ENCODE peak calls at places on chromosomes 5 and 9, in nine cellular contexts. O is lung, Y is H9, M is IMR-90, V is lower lobe of right lung, Z is heart left ventricle, X is OCI-LY7, E is mucosa of descending colon, B is tibial artery. T is an unnamed sample. For H3K4me1 and H3K9me3, the result is how much of the 10 kb centered on the place peaks cover.

GRCh38 chr5:1447772-1448361 is 2.6 kb upstream of the SLC6A3 start:
- DNase-seq in E (no peak), M (no peak), O (no peak), B (no peak), Z (no peak), V (no peak), X (no peak), Y (no peak), T (peak)

GRCh38 chr9:118529210-118529609 is 825.0 kb downstream of the TLR4 start:
- DNase-seq in O (no peak), Z (peak), V (no peak), Y (no peak), X (no peak), B (no peak), M (no peak), E (no peak), T (no peak)

GRCh38 chr5:142600611-142601360 is 85.1 kb downstream of the FGF1 start:
- DNase-seq in V (no peak), B (peak), E (no peak), X (no peak), O (no peak), M (peak), Y (no peak), Z (peak), T (no peak)

GRCh38 chr5:156178117-156178516 is 148.8 kb upstream of the SGCD start:
- DNase-seq in X (no peak), Z (no peak), O (no peak), E (no peak), V (no peak), B (no peak), M (peak), Y (no peak), T (no peak)

GRCh38 chr9:13143281-13143680 is 136.2 kb downstream of the MPDZ start:
- DNase-seq in M (no peak), X (no peak), Y (no peak), V (no peak), B (no peak), Z (no peak), O (no peak), E (no peak), T (no peak)

GRCh38 chr9:113446323-113446740 is 17.2 kb upstream of the RGS3 start:
- DNase-seq in X (peak), O (no peak), Y (no peak), V (no peak), E (no peak), Z (no peak), M (peak), B (no peak), T (peak)

GRCh38 chr9:129495422-129496186 is 125.3 kb downstream of the C9orf50 start:
- DNase-seq in Z (peak), B (peak), E (peak), Y (peak), O (peak), V (peak), X (peak), M (peak), T (peak)

GRCh38 chr5:176704817-176705216 is 57.5 kb downstream of the TSPAN17 start:
- DNase-seq in M (no peak), E (no peak), B (no peak), O (no peak), X (no peak), Y (no peak), V (no peak), Z (no peak), T (no peak)

GRCh38 chr9:72807765-72808445 is 144.9 kb downstream of the ALDH1A1 start:
- DNase-seq in O (no peak), V (no peak), E (no peak), Y (peak), Z (no peak), B (no peak), X (peak), M (no peak), T (no peak)

GRCh38 chr5:116361171-116361967 is 213.3 kb downstream of the SEMA6A start:
- DNase-seq in Z (peak), E (peak), X (no peak), V (peak), Y (peak), M (no peak), O (no peak), B (no peak), T (peak)

GRCh38 chr5:73605223-73606087 is 20.5 kb upstream of the ARHGEF28 start:
- DNase-seq in B (no peak), M (peak), V (no peak), O (no peak), E (no peak), X (no peak), Z (no peak), Y (no peak), T (no peak)

GRCh38 chr9:20854444-20854843 is 170.4 kb downstream of the FOCAD start:
- DNase-seq in X (no peak), V (no peak), O (no peak), M (peak), E (no peak), Y (no peak), B (no peak), Z (no peak), T (no peak)

GRCh38 chr5:89613222-89613956 is 730.4 kb upstream of the MEF2C start:
- DNase-seq in B (no peak), M (no peak), Z (no peak), V (no peak), O (no peak), Y (no peak), X (no peak), E (no peak), T (peak)

GRCh38 chr5:125140855-125141254 is 394.4 kb upstream of the ZNF608 start:
- DNase-seq in B (no peak), E (no peak), Z (peak), V (no peak), Y (no peak), X (peak), O (no peak), M (peak), T (peak)

GRCh38 chr5:135868681-135869080 is 27.0 kb downstream of the IL9 start:
- DNase-seq in V (no peak), Y (no peak), E (no peak), X (no peak), M (no peak), B (no peak), Z (no peak), O (no peak), T (no peak)

GRCh38 chr5:104111622-104112021 is 549.0 kb upstream of the NUDT12 start:
- DNase-seq in B (no peak), M (no peak), V (no peak), Z (no peak), E (no peak), Y (no peak), O (no peak), X (no peak), T (no peak)

GRCh38 chr5:145925353-145925752 is 11.0 kb upstream of the SH3RF2 start:
- DNase-seq in Y (no peak), Z (no peak), E (no peak), B (no peak), V (no peak), O (no peak), M (peak), X (no peak), T (no peak)

GRCh38 chr5:130268489-130268888 is 364.2 kb downstream of the CHSY3 start:
- DNase-seq in Z (no peak), M (no peak), V (no peak), Y (no peak), X (no peak), O (no peak), E (no peak), B (no peak), T (no peak)

GRCh38 chr5:151262532-151262931 is 9.5 kb downstream of the GM2A start:
- DNase-seq in Y (no peak), M (no peak), V (no peak), O (no peak), B (no peak), E (no peak), Z (no peak), X (no peak), T (no peak)

GRCh38 chr9:100216178-100216787 is 117.2 kb downstream of the INVS start:
- DNase-seq in E (peak), M (peak), B (no peak), Y (peak), X (peak), O (peak), Z (peak), V (peak), T (no peak)

GRCh38 chr9:79685576-79685975 is 113.8 kb downstream of the TLE4 start:
- DNase-seq in X (no peak), E (no peak), V (no peak), Z (no peak), Y (no peak), B (no peak), M (peak), O (no peak), T (no peak)

GRCh38 chr5:56829137-56829536 is 13.8 kb downstream of the MAP3K1 start:
- DNase-seq in Z (no peak), X (no peak), Y (no peak), B (no peak), M (peak), E (no peak), O (no peak), V (no peak), T (no peak)

GRCh38 chr9:91197232-91198181 is 164.2 kb downstream of the AUH start:
- DNase-seq in X (no peak), Y (no peak), E (no peak), O (peak), B (peak), V (peak), M (peak), Z (peak), T (peak)

GRCh38 chr9:116900007-116900367 is 212.9 kb downstream of the TRIM32 start:
- DNase-seq in O (no peak), Y (no peak), E (no peak), B (no peak), V (no peak), M (no peak), X (no peak), Z (no peak), T (no peak)

GRCh38 chr9:96061293-96061987 is 185.9 kb downstream of the ERCC6L2 start:
- DNase-seq in O (no peak), M (peak), Y (peak), E (no peak), V (no peak), B (peak), Z (peak), X (no peak), T (peak)

GRCh38 chr5:116411101-116411571 is 163.5 kb downstream of the SEMA6A start:
- DNase-seq in Y (no peak), X (no peak), O (no peak), Z (peak), V (no peak), B (no peak), E (no peak), M (no peak), T (no peak)

GRCh38 chr5:143138839-143139238 is 264.6 kb downstream of the NR3C1 start:
- DNase-seq in V (no peak), Y (no peak), Z (no peak), B (no peak), O (no peak), X (no peak), E (no peak), M (peak), T (no peak)

GRCh38 chr9:136694163-136694864 is 7.1 kb upstream of the AGPAT2 start:
- DNase-seq in B (no peak), M (peak), X (no peak), E (peak), O (peak), V (peak), Z (no peak), Y (peak), T (peak)

GRCh38 chr5:164303646-164304225 is 798.3 kb downstream of the MAT2B start:
- DNase-seq in M (no peak), Y (no peak), V (no peak), Z (no peak), X (no peak), O (no peak), E (no peak), B (no peak), T (no peak)

GRCh38 chr9:131575946-131576853 is 30.9 kb downstream of the PRRT1B start:
- DNase-seq in M (no peak), Z (no peak), E (no peak), B (no peak), X (no peak), Y (no peak), O (no peak), V (no peak), T (peak)

GRCh38 chr9:127360829-127361228 is 36.1 kb upstream of the SLC2A8 start:
- DNase-seq in X (no peak), Y (peak), E (no peak), M (peak), B (no peak), O (no peak), Z (no peak), V (no peak), T (no peak)

GRCh38 chr5:169344629-169345028 is 43.7 kb upstream of the SLIT3 start:
- DNase-seq in Y (no peak), E (no peak), M (no peak), V (no peak), O (no peak), Z (no peak), X (no peak), B (peak), T (no peak)

GRCh38 chr5:175873090-175873454 is 1.7 kb downstream of the CPLX2 start:
- DNase-seq in Z (no peak), O (no peak), Y (peak), V (peak), B (no peak), X (no peak), E (no peak), M (no peak), T (peak)

GRCh38 chr5:60332244-60333018 is 367.5 kb downstream of the DEPDC1B start:
- DNase-seq in E (no peak), O (no peak), B (no peak), X (no peak), Z (no peak), Y (no peak), V (no peak), M (peak), T (no peak)

GRCh38 chr9:116800074-116800473 is 113.0 kb downstream of the TRIM32 start:
- DNase-seq in O (no peak), E (no peak), B (no peak), X (no peak), Y (no peak), V (no peak), Z (no peak), M (no peak), T (no peak)

GRCh38 chr9:38687389-38687842 is 32.5 kb downstream of the FAM240B start:
- DNase-seq in E (peak), X (no peak), Z (peak), Y (peak), M (no peak), O (peak), B (no peak), V (peak), T (peak)

GRCh38 chr5:149418910-149419531 is 39.9 kb upstream of the IL17B start:
- DNase-seq in V (no peak), E (no peak), Y (no peak), M (no peak), O (no peak), Z (no peak), B (no peak), X (no peak), T (no peak)

DNA sequence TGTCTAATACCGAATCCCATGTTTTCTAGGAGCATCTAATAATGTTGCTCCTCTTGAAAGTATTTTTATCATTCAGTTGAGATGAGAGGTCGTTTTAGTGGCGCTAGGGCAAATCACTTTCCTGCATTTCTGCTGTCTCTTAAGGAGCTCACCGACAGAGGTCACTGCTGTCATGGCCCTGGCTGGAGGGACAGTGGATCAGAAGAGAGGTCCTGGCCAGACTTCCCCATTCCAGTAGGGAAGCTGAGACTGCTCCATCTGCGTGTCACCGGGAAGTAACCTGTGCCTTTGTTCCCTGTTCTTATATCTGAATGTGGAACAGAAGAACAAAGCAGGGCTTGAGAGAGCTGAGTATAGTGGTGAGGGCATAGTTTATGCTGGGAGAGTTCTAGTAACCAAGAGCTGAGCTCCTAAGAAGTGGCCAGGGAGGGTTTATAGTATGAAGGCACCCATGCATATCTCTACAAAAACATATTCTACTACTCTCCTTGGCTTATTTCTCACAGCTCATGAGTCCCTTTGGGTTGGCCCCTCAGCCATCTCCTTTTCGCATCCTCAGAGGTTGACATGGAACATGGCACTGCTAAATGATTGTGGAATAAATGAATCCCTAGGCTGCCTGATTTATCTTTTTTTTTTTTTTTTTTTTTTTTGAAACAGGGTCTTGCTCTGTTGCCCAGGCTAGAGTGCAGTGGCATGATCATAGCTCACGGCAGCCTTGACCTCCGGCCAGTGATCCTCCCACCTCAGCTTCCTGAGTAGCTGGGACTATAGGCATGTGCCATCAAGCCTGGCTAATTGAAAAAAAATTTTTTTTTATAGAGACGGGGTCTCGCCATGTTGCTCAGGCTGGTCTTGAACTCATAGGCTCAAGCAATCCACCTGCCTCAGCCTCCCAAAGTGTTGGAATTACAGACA is 27.2 kb downstream of the ATP6V0E1 start:
- DNase-seq in M (peak), E (peak), O (peak), B (peak), Z (peak), Y (peak), V (peak), X (no peak), T (no peak)
- TF ChIP-seq CTCF in M (peak), E (no peak), O (peak), B (peak), Z (peak), Y (peak), V (peak), X (no peak), T (peak)

GRCh38 chr9:75953218-75953617 is 62.7 kb downstream of the PCSK5 start:
- DNase-seq in Y (no peak), X (no peak), V (no peak), E (no peak), Z (no peak), M (no peak), O (no peak), B (no peak), T (no peak)
- H3K4me1 ChIP-seq in Y (under half), X (under half), V (under half), E (under half), Z (under half), M (under half), O (under half), B (under half), T (under half)

DNA sequence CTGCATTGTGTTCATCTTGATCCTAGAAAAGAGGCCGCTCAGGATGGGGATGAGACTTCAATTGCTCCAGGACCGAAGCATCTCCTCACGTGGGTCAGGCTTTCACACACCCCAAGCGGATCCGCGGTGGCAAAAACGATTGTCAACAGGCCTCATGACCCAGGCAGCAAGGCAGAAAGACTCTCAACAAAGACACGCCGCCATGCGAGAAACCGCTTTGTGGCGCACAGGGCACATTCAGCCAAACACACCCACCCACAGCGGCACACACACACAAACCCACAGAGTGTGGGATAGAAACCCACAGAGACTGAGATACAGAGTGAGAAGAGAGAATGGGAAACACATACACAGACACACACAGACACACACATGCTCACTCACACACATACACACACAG is 483.4 kb downstream of the SPATA31A7 start:
- DNase-seq in M (no peak), E (no peak), X (no peak), Z (no peak), V (no peak), B (no peak), O (no peak), Y (no peak), T (no peak)
- H3K9me3 ChIP-seq in M (under half), E (half or more), X (under half), Z (under half), V (under half), B (under half), O (under half), Y (half or more), T (under half)

DNA sequence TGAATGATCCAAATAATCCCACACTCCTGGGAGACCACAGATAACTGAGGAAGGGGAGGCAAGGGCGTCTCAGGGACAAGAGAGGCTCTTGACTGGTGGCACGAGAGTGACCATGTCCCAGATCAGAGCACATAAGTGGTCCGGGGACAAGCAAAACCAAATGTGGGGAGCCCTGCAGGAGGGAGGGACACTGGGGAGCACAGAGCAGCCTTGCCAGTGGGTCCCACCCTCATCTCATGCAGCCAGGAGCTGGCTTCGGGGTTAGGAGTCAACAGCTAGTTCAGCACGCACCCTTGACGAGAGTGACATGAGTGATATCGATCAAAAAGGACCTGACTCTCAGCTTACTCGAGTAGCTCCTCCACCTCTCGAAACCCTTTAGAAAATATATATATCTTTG is 16.5 kb upstream of the UBE2QL1 start:
- DNase-seq in B (no peak), Y (no peak), E (no peak), V (no peak), O (no peak), X (no peak), M (no peak), Z (no peak), T (no peak)
- TF ChIP-seq CTCF in B (no peak), Y (no peak), E (no peak), V (no peak), O (no peak), X (no peak), M (no peak), Z (no peak), T (no peak)

T was measured in osteoblast.